ENCODE peak calls at places on chromosomes 12 and 14, in five cellular contexts. O is HepG2, L is NT2/D1, G is H1, P is GM12878. Y is an unnamed sample.

GRCh38 chr12:1474059-1474537 is 120.3 kb downstream of the FBXL14 start:
- DNase-seq in O (peak), L (peak), G (no peak), P (no peak), Y (no peak)

GRCh38 chr12:132582058-132582420 is 28.3 kb downstream of the LRCOL1 start:
- DNase-seq in O (no peak), L (no peak), G (peak), P (no peak), Y (no peak)

GRCh38 chr14:77271113-77271710 is at the start of gene NGB:
- DNase-seq in O (no peak), L (no peak), G (peak), P (no peak), Y (no peak)

GRCh38 chr12:64006211-64006610 is 161.7 kb downstream of the SRGAP1 start:
- DNase-seq in O (no peak), L (no peak), G (no peak), P (no peak), Y (no peak)

GRCh38 chr14:45786266-45786665 is 533.3 kb upstream of the MIS18BP1 start:
- DNase-seq in O (no peak), L (no peak), G (no peak), P (no peak), Y (no peak)

GRCh38 chr12:112456029-112456428 is 37.3 kb downstream of the PTPN11 start:
- DNase-seq in O (no peak), L (no peak), G (no peak), P (no peak), Y (no peak)

GRCh38 chr14:78254911-78255431 is 84.8 kb downstream of the NRXN3 start:
- DNase-seq in O (no peak), L (no peak), G (no peak), P (no peak), Y (no peak)

GRCh38 chr12:4104722-4105244 is 168.8 kb upstream of the CCND2 start:
- DNase-seq in O (no peak), L (no peak), G (no peak), P (no peak), Y (no peak)

GRCh38 chr12:119682635-119683340 is 14.9 kb downstream of the PRKAB1 start:
- DNase-seq in O (no peak), L (no peak), G (no peak), P (peak), Y (no peak)

GRCh38 chr14:54503476-54503875 is 6.2 kb upstream of the CGRRF1 start:
- DNase-seq in O (peak), L (no peak), G (no peak), P (no peak), Y (no peak)

GRCh38 chr14:68686212-68686478 is 106.7 kb downstream of the ZFP36L1 start:
- DNase-seq in O (no peak), L (no peak), G (no peak), P (no peak), Y (no peak)

GRCh38 chr14:68684466-68685418 is 108.1 kb downstream of the ZFP36L1 start:
- DNase-seq in O (no peak), L (no peak), G (no peak), P (no peak), Y (no peak)

GRCh38 chr14:68687746-68688145 is 105.1 kb downstream of the ZFP36L1 start:
- DNase-seq in O (no peak), L (no peak), G (no peak), P (no peak), Y (no peak)

GRCh38 chr14:68686724-68687123 is 106.1 kb downstream of the ZFP36L1 start:
- DNase-seq in O (no peak), L (no peak), G (no peak), P (no peak), Y (no peak)

GRCh38 chr14:68685419-68686211 is 107.3 kb downstream of the ZFP36L1 start:
- DNase-seq in O (peak), L (no peak), G (no peak), P (peak), Y (no peak)
- TF ChIP-seq SUZ12 in O (no peak), L (no peak), G (no peak), P (no peak), Y (no peak)

GRCh38 chr12:52020126-52020525 is 13.4 kb downstream of the TAMALIN start:
- DNase-seq in O (no peak), L (no peak), G (no peak), P (no peak), Y (no peak)

GRCh38 chr12:52023182-52023975 is 16.6 kb downstream of the TAMALIN start:
- DNase-seq in O (peak), L (no peak), G (peak), P (no peak), Y (peak)

GRCh38 chr12:52023976-52024688 is 17.4 kb downstream of the TAMALIN start:
- DNase-seq in O (no peak), L (no peak), G (no peak), P (no peak), Y (no peak)

GRCh38 chr12:52020539-52021336 is 14.0 kb downstream of the TAMALIN start:
- DNase-seq in O (peak), L (no peak), G (peak), P (no peak), Y (peak)

GRCh38 chr12:52022841-52023181 is 16.1 kb downstream of the TAMALIN start:
- DNase-seq in O (peak), L (no peak), G (no peak), P (no peak), Y (no peak)
- TF ChIP-seq SUZ12 in O (no peak), L (no peak), G (no peak), P (no peak), Y (no peak)

DNA sequence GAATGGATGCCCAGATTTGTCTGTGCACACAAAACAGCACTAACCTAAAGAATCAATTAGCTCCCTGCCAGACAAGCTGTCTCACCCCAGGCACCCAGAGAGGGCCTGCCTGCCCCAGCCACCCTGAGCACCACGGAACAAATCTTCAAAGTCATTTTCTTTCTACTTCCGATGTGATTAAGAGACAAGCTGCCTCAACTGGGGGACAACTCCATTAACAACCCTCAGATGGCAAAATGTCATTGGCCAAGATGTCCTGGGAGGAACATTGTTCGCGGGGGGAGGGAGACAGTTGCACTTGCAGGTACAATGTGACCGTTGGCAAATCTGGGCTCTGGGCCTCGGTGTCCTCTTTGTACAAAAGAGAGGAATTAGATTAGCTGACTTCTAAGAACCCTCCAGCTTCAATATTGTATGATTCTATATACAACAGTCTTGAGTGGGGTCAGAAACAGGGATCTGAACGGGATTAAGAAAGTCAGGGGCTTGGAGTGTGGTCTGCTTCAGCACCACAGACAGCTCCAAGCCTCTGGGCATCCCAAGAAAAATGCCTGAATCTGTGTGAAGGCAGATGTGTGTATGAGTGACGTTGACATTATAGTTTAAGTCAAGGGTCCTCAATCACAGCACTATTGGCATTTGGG is 42.8 kb upstream of the CMKLR1 start:
- DNase-seq in O (no peak), L (peak), G (peak), P (no peak), Y (peak)
- TF ChIP-seq SUZ12 in O (no peak), L (no peak), G (no peak), P (no peak), Y (no peak)

DNA sequence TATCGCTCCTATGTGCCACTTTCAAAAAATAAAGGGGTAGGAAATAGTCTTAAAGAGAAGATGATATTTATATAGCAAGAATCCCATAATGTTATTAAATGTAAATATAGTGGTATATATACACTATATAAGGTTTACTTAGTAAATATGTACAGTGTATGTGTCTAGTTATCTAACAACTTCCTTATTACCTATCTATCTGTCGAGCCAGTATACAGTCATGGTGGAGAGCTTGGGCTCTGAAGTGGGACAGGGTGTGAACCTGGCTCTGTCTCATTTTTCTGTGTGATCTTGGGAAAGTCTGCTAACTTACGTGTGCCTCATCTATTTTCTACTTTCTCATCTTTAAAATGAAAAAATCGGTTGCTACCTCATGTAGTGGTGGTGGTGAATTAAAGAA is 62.8 kb upstream of the SINHCAF start:
- DNase-seq in O (no peak), L (no peak), G (no peak), P (no peak), Y (no peak)
- TF ChIP-seq SUZ12 in O (no peak), L (no peak), G (no peak), P (no peak), Y (no peak)

GRCh38 chr12:126343352-126343751 is 1278.1 kb downstream of the AACS start:
- DNase-seq in O (no peak), L (no peak), G (no peak), P (no peak), Y (no peak)

GRCh38 chr12:126346087-126346486 is 1280.9 kb downstream of the AACS start:
- DNase-seq in O (no peak), L (no peak), G (no peak), P (no peak), Y (no peak)

GRCh38 chr12:126342866-126343265 is 1277.6 kb downstream of the AACS start:
- DNase-seq in O (no peak), L (no peak), G (no peak), P (no peak), Y (no peak)

GRCh38 chr12:126349383-126349782 is 1284.1 kb downstream of the AACS start:
- DNase-seq in O (no peak), L (no peak), G (no peak), P (no peak), Y (no peak)

DNA sequence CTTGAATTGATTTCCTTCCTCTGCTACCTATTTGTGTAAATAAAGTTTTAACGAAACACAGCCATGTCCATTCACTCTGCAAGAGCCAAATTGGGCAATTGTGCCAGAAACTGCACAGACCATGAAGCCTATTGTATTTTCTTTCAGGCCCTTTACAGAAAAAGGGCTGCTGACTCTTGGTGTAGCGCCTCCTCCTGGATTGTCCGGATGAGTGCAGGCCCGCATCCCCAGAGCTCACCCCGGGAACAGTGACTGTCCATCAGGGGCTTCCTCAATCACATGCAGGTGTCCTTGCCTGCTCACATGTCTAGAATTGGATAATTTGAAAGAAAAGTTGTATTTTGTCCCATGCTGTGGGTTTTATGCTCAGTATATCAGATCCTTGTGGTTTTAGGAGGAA is 1282.2 kb downstream of the AACS start:
- DNase-seq in O (no peak), L (no peak), G (peak), P (no peak), Y (no peak)
- TF ChIP-seq SUZ12 in O (no peak), L (no peak), G (no peak), P (no peak), Y (no peak)

DNA sequence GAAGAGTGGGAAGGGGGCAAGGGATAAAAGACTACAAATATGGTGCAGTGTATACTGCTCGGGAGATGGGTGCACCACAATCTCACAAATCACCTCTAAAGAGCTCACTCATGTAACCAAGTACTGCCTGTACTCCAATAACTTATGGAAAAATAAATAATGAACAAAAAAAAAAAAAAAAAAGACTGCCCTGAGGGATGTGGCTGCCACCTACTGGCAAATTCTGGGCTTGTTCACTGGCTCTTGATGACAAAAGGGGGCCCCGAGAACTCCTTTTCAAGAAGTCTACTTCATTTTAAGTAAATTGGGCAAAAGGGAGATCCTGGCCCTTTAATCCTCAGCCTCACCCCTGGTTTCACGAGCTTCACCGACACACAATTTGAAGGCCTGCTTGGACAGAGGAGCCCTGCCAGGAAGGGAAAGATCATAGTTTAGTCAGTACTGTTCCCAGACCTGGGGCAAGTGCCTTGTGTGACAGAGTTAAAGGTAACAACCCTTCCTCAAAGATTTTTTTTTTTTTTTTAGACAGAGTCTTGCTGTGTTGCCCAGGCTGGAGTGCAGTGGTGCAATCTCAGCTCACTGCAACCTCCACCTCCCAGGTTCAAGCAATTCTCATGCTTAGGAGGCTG is 26.1 kb upstream of the STAC3 start:
- DNase-seq in O (peak), L (no peak), G (no peak), P (no peak), Y (peak)
- TF ChIP-seq SUZ12 in O (no peak), L (no peak), G (no peak), P (no peak), Y (no peak)

DNA sequence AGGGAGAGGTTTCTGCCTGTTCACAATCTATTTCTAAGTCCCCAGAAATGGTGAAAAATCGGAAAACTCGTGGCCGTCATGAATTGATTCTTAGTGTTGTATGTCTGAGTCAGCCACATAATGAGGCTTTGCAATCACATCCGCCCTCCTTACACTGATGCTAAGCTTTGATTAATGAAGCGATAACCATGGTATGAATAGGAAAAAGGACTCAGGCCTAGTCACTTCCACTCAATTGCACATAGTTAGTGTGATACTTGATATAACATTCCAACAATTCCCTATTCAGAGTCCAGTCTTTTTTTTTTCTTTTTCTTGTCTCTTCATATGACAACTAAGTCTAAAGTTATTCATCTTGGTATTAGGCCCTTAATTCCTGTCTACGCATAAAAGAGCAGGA is 1231.0 kb downstream of the VRK1 start:
- DNase-seq in O (no peak), L (no peak), G (no peak), P (no peak), Y (no peak)
- TF ChIP-seq SUZ12 in O (no peak), L (no peak), G (no peak), P (no peak), Y (no peak)

GRCh38 chr12:108629824-108630476 is 3.7 kb downstream of the SELPLG start:
- DNase-seq in O (peak), L (no peak), G (no peak), P (no peak), Y (peak)
- TF ChIP-seq SUZ12 in O (no peak), L (no peak), G (no peak), P (no peak), Y (no peak)

GRCh38 chr12:128356547-128356946 is 89.6 kb downstream of the TMEM132C start:
- DNase-seq in O (no peak), L (no peak), G (no peak), P (no peak), Y (no peak)
- TF ChIP-seq SUZ12 in O (no peak), L (no peak), G (no peak), P (no peak), Y (no peak)

DNA sequence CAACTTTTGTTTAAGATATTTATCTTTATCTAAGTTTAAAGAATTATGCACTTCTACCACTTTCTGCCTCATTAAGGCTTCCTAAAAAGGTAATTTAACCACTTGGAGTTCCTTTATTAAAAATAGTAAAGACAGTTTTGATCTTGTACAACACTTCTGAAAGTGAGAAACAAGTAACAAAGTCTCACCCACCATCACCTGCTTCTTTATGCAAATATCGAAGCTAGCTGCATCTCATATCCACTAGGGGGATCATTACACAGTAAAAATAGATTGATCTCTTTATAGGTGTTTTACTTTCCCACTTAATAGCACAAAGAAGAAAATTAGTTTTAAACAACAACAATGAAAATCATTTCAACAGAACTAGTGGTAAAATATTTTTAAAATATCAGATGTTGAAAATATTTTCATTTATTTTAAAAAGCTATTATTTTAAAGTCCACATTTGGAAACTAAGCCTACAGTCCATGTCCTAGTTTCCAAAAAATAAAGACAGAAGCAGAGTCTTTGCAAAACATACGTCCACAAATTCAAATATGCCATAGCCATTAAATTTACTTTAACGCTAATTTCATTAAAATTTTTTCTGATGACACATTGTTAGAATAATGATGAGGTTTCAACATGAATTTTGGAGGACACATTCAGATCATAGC is 160.0 kb upstream of the SOX5 start:
- DNase-seq in O (peak), L (peak), G (no peak), P (peak), Y (peak)
- TF ChIP-seq SUZ12 in O (no peak), L (no peak), G (no peak), P (no peak), Y (no peak)